ENCODE peak calls at places on chromosomes 6 and 20, in six cellular contexts. Z, A, B, N, X and J are unnamed samples.

GRCh38 chr6:41624621-41625365 is 13.5 kb upstream of the MDFI start:
- DNase-seq in Z (no peak), A (no peak), B (no peak), N (no peak), X (no peak), J (no peak)

GRCh38 chr6:159084493-159085091 is 39.8 kb upstream of the TAGAP start:
- DNase-seq in Z (no peak), A (no peak), B (no peak), N (no peak), X (no peak), J (no peak)

GRCh38 chr6:34730006-34730405 is 27.3 kb upstream of the SNRPC start:
- DNase-seq in Z (no peak), A (no peak), B (no peak), N (no peak), X (no peak), J (no peak)

GRCh38 chr6:11429577-11429976 is 108.0 kb upstream of the TMEM170B start:
- DNase-seq in Z (no peak), A (no peak), B (no peak), N (no peak), X (peak; percentile 54), J (no peak)

GRCh38 chr20:19973920-19974620 is 43.1 kb upstream of the NAA20 start:
- DNase-seq in Z (no peak), A (peak; percentile 76), B (no peak), N (peak; percentile 66), X (no peak), J (no peak)

GRCh38 chr6:27333642-27334040 is 21.6 kb upstream of the POM121L2 start:
- DNase-seq in Z (no peak), A (no peak), B (no peak), N (no peak), X (no peak), J (no peak)

GRCh38 chr20:46400253-46400652 is 6.2 kb downstream of the ELMO2 start:
- DNase-seq in Z (peak; percentile 27), A (peak; percentile 30), B (no peak), N (peak; percentile 33), X (no peak), J (peak; percentile 11)

GRCh38 chr20:19288061-19288460 is 75.6 kb downstream of the SLC24A3 start:
- DNase-seq in Z (no peak), A (no peak), B (no peak), N (no peak), X (no peak), J (no peak)

GRCh38 chr6:6696867-6697531 is 108.5 kb downstream of the LY86 start:
- DNase-seq in Z (no peak), A (no peak), B (peak; percentile 71), N (peak; percentile 78), X (peak; percentile 71), J (no peak)

GRCh38 chr20:21101453-21102251 is 4.5 kb downstream of the LINC00237 start:
- DNase-seq in Z (no peak), A (peak; percentile 26), B (no peak), N (no peak), X (peak; percentile 15), J (no peak)
- H3K4me3 ChIP-seq in Z (no peak overlapping the region), A (peak overlapping the region; percentile 10), B (peak overlapping the region; percentile 61), N (no peak overlapping the region), X (peak overlapping the region; percentile 65), J (no peak overlapping the region)

GRCh38 chr6:106973841-106974336 is 640 bp downstream of the CD24 start:
- DNase-seq in Z (no peak), A (no peak), B (no peak), N (peak; percentile 42), X (no peak), J (no peak)

GRCh38 chr6:106975699-106976032 is 1.1 kb upstream of the CD24 start:
- DNase-seq in Z (no peak), A (no peak), B (no peak), N (no peak), X (no peak), J (no peak)

GRCh38 chr6:106976270-106976669 is 1.7 kb upstream of the CD24 start:
- DNase-seq in Z (no peak), A (no peak), B (no peak), N (peak; percentile 61), X (no peak), J (no peak)

GRCh38 chr6:106974337-106974998 is at the start of gene CD24:
- DNase-seq in Z (no peak), A (no peak), B (no peak), N (peak; percentile 88), X (peak; percentile 35), J (no peak)

GRCh38 chr6:106974999-106975698 is 620 bp upstream of the CD24 start:
- DNase-seq in Z (no peak), A (no peak), B (no peak), N (peak; percentile 73), X (peak; percentile 61), J (no peak)
- TF ChIP-seq CTCF in Z (no peak), A (no peak), B (peak; percentile 13), N (peak; percentile 33), X (peak; percentile 31), J (no peak)

GRCh38 chr20:25487306-25487705 is 79.8 kb downstream of the GINS1 start:
- DNase-seq in Z (no peak), A (no peak), B (no peak), N (no peak), X (no peak), J (no peak)

GRCh38 chr20:25487975-25488374 is 80.5 kb downstream of the GINS1 start:
- DNase-seq in Z (no peak), A (no peak), B (no peak), N (no peak), X (no peak), J (no peak)

GRCh38 chr20:25491446-25492038 is 84.1 kb downstream of the GINS1 start:
- DNase-seq in Z (no peak), A (no peak), B (no peak), N (no peak), X (no peak), J (no peak)

GRCh38 chr20:25490656-25491445 is 83.4 kb downstream of the GINS1 start:
- DNase-seq in Z (no peak), A (no peak), B (no peak), N (no peak), X (no peak), J (no peak)

GRCh38 chr20:25489221-25489863 is 81.9 kb downstream of the GINS1 start:
- DNase-seq in Z (no peak), A (no peak), B (no peak), N (no peak), X (no peak), J (no peak)
- H3K4me3 ChIP-seq in Z (no peak overlapping the region), A (no peak overlapping the region), B (no peak overlapping the region), N (no peak overlapping the region), X (no peak overlapping the region), J (no peak overlapping the region)

DNA sequence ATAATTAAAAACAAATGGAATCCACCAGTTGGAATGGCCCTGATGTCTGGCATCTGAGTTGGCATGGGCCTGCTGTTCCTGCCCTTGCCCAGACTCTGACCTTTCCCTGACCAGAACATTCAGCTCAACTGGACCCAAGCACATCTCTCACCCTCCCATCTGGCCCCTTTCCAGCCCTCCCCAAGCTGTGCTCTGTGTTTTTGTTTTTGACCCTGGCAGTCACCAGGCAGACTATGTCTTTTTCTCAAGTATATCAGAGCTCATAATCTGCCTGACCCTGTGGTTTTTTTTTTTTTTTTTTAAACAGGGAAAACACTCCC is 117.6 kb downstream of the TRDN start:
- DNase-seq in Z (no peak), A (peak; percentile 92), B (peak; percentile 56), N (no peak), X (no peak), J (no peak)
- TF ChIP-seq CTCF in Z (no peak), A (no peak), B (no peak), N (no peak), X (no peak), J (no peak)

GRCh38 chr20:35171438-35171752 is 477 bp upstream of the PROCR start:
- DNase-seq in Z (no peak), A (no peak), B (no peak), N (no peak), X (no peak), J (no peak)

GRCh38 chr20:35173576-35174192 is 1.8 kb downstream of the PROCR start:
- DNase-seq in Z (no peak), A (no peak), B (no peak), N (no peak), X (no peak), J (no peak)

GRCh38 chr20:35174458-35175216 is 2.8 kb downstream of the PROCR start:
- DNase-seq in Z (no peak), A (no peak), B (no peak), N (peak; percentile 16), X (no peak), J (no peak)

GRCh38 chr20:35172434-35172806 is 548 bp downstream of the PROCR start:
- DNase-seq in Z (no peak), A (no peak), B (no peak), N (no peak), X (no peak), J (no peak)

DNA sequence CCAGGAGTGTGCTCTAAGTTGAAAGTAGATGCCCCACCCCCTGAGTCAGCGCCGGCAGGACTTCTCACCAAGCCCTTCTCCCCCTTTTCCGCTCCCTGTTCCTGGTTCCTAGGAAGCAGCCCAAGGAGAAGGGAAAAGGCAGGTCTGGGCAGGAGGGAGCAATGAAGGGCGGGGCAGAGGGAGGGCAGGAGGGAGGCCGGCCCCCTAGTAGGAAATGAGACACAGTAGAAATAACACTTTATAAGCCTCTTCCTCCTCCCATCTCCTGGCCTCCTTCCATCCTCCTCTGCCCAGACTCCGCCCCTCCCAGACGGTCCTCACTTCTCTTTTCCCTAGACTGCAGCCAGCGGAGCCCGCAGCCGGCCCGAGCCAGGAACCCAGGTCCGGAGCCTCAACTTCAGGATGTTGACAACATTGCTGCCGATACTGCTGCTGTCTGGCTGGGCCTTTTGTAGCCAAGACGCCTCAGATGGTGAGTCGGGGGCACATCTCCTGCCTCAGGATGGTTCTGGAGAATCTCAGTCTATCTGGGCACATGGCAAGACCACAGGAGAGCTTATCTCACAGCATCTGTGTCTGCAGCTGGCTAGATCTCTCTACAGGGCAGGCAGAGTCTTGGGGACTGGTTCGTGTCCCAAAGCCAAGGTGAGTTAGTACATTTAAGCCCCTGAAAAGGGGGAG is at the start of gene PROCR:
- DNase-seq in Z (peak; percentile 74), A (peak; percentile 91), B (peak; percentile 48), N (peak; percentile 74), X (no peak), J (peak; percentile 90)
- H3K4me3 ChIP-seq in Z (peak within 1 kb of the TSS; percentile 75), A (peak within 1 kb of the TSS; percentile 26), B (peak within 1 kb of the TSS; percentile 40), N (no peak within 1 kb of the TSS), X (no peak within 1 kb of the TSS), J (peak within 1 kb of the TSS; percentile 54)

DNA sequence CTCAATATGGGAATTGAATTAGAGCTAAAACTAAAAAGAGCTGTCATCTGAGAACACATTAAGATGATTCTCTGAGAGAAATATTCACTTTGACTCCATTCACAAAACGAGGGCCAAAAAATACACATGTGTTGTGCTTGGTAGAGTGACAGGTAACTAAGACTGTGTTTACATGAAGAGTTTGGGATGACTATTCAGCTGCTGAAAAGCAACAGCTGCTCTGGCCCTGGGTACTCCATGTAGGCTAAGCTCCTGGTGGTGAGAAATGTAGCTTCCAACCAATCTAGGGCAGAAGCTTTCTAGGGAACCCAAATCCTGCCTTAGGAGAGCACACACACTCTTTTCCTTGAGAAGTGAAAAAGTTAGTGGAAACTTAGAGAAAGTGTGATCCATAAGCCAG is 184.5 kb downstream of the COL21A1 start:
- DNase-seq in Z (no peak), A (no peak), B (no peak), N (no peak), X (no peak), J (no peak)
- TF ChIP-seq CTCF in Z (peak; percentile 19), A (no peak), B (no peak), N (no peak), X (no peak), J (no peak)

GRCh38 chr20:57878803-57879424 is 169.1 kb upstream of the PMEPA1 start:
- DNase-seq in Z (no peak), A (no peak), B (no peak), N (no peak), X (no peak), J (no peak)
- H3K4me3 ChIP-seq in Z (no peak overlapping the region), A (no peak overlapping the region), B (no peak overlapping the region), N (no peak overlapping the region), X (no peak overlapping the region), J (no peak overlapping the region)

GRCh38 chr6:56292505-56293181 is 45.3 kb upstream of the COL21A1 start:
- DNase-seq in Z (peak; percentile 41), A (no peak), B (no peak), N (no peak), X (peak; percentile 34), J (peak; percentile 71)
- TF ChIP-seq CTCF in Z (peak; percentile 70), A (peak; percentile 74), B (peak; percentile 84), N (peak; percentile 53), X (peak; percentile 17), J (peak; percentile 52)